ENCODE peak calls at places on chromosome 19, in ten cellular contexts. F is stimulated activated CD8-positive, alpha-beta memory T cell treated with anti-CD3 and anti-CD28 coated beads, Interleukin-4, amount 100 ng/mL, for 1 hour; S is iPS DF 6.9; J is fibroblast of pulmonary artery; K is HFF-Myc; M is kidney epithelial cell; N is amniotic stem cell; Q is pancreas; U is nephron progenitor cell; W is HEK293T. L is an unnamed sample.
A peak's percentile ranks its signal among the peaks of the same experiment; 100 is the strongest.

GRCh38 chr19:43507880-43508279 is 3.3 kb upstream of the PHLDB3 start:
- DNase-seq in Q (no peak), U (no peak), W (no peak), N (no peak), K (no peak), S (no peak), M (no peak), J (no peak), F (no peak), L (no peak)

GRCh38 chr19:30226464-30227070 is 145.6 kb upstream of the ZNF536 start:
- DNase-seq in N (no peak), W (peak; percentile 43), F (no peak), J (no peak), U (peak; percentile 42), K (no peak), M (no peak), S (no peak), Q (no peak), L (no peak)

GRCh38 chr19:5294403-5295160 is 46.0 kb downstream of the PTPRS start:
- DNase-seq in M (no peak), F (no peak), S (no peak), J (no peak), U (no peak), N (no peak), Q (no peak), W (no peak), K (no peak), L (no peak)

GRCh38 chr19:35216026-35216832 is 12.3 kb downstream of the FAM187B start:
- DNase-seq in J (no peak), N (no peak), M (no peak), U (no peak), F (no peak), W (no peak), Q (no peak), K (no peak), S (no peak), L (no peak)

GRCh38 chr19:55391191-55391670 is 5.5 kb downstream of the RPL28 start:
- DNase-seq in S (no peak), J (no peak), U (no peak), W (no peak), K (no peak), N (no peak), F (no peak), M (no peak), Q (no peak), L (no peak)

GRCh38 chr19:51070334-51070886 is 5.5 kb upstream of the KLK13 start:
- DNase-seq in W (no peak), M (no peak), N (no peak), K (no peak), U (no peak), Q (no peak), S (no peak), J (no peak), F (no peak), L (no peak)

GRCh38 chr19:55255618-55256423 is 3.0 kb downstream of the PPP6R1 start:
- DNase-seq in K (no peak), W (no peak), M (no peak), J (peak; percentile 26), S (no peak), F (no peak), Q (no peak), U (peak; percentile 33), N (no peak), L (no peak)

GRCh38 chr19:46715620-46716012 is 1.3 kb downstream of the PRKD2 start:
- DNase-seq in U (no peak), Q (no peak), M (no peak), K (no peak), W (no peak), S (no peak), J (no peak), F (no peak), N (no peak), L (no peak)

GRCh38 chr19:6092329-6093286 is 17.7 kb downstream of the RFX2 start:
- DNase-seq in K (no peak), Q (peak; percentile 68), J (peak; percentile 77), M (peak; percentile 72), W (peak; percentile 70), U (peak; percentile 78), F (no peak), S (no peak), N (peak; percentile 80), L (peak; percentile 87)

GRCh38 chr19:13764821-13765394 is 586 bp downstream of the MRI1 start:
- DNase-seq in N (no peak), K (no peak), Q (peak; percentile 33), J (peak; percentile 16), U (peak; percentile 62), M (no peak), F (no peak), S (no peak), W (no peak), L (no peak)

GRCh38 chr19:6100284-6100915 is 9.9 kb downstream of the RFX2 start:
- DNase-seq in F (no peak), M (no peak), S (no peak), N (no peak), W (no peak), K (no peak), U (peak; percentile 42), J (no peak), Q (no peak), L (no peak)

GRCh38 chr19:17496337-17496997 is 15.0 kb upstream of the PGLS start:
- DNase-seq in N (no peak), K (no peak), W (peak; percentile 88), Q (peak; percentile 40), U (peak; percentile 77), M (no peak), S (no peak), F (peak; percentile 38), J (peak; percentile 74), L (peak; percentile 80)

GRCh38 chr19:48746738-48747575 is at the start of gene IZUMO1:
- DNase-seq in F (no peak), Q (peak; percentile 85), S (no peak), M (peak; percentile 72), K (peak; percentile 73), W (peak; percentile 84), N (peak; percentile 77), U (peak; percentile 88), J (peak; percentile 95), L (peak; percentile 76)

GRCh38 chr19:33685541-33685940 is 63.8 kb downstream of the CHST8 start:
- DNase-seq in J (no peak), F (no peak), M (no peak), S (no peak), K (no peak), N (no peak), U (no peak), Q (no peak), W (no peak), L (no peak)

GRCh38 chr19:30682576-30683536 is 310.7 kb downstream of the ZNF536 start:
- DNase-seq in U (peak; percentile 84), K (peak; percentile 77), F (no peak), Q (peak; percentile 60), J (peak; percentile 70), N (peak; percentile 62), S (peak; percentile 27), W (peak; percentile 78), M (no peak), L (peak; percentile 67)

GRCh38 chr19:38034153-38034835 is 127.3 kb downstream of the SIPA1L3 start:
- DNase-seq in M (no peak), K (no peak), N (no peak), W (no peak), F (no peak), J (peak; percentile 34), Q (no peak), U (no peak), S (no peak), L (no peak)

GRCh38 chr19:4707956-4708650 is 15.5 kb downstream of the DPP9 start:
- DNase-seq in S (no peak), U (no peak), K (no peak), Q (peak; percentile 40), M (no peak), J (peak; percentile 39), F (no peak), W (no peak), N (no peak), L (no peak)

GRCh38 chr19:871446-872265 is 12.2 kb downstream of the CFD start:
- DNase-seq in U (no peak), F (no peak), W (peak; percentile 43), K (no peak), S (no peak), J (no peak), Q (no peak), M (no peak), N (no peak), L (no peak)

GRCh38 chr19:18203408-18203862 is 407 bp downstream of the RAB3A start:
- DNase-seq in K (no peak), M (no peak), W (no peak), F (no peak), S (no peak), Q (peak; percentile 55), U (no peak), N (no peak), J (no peak), L (no peak)

GRCh38 chr19:41551212-41551610 is 24.8 kb upstream of the CEACAM21 start:
- DNase-seq in N (no peak), S (no peak), U (no peak), J (no peak), M (no peak), Q (no peak), F (no peak), K (no peak), W (no peak), L (no peak)

GRCh38 chr19:39553082-39553652 is 13.2 kb upstream of the EID2 start:
- DNase-seq in U (no peak), M (no peak), J (no peak), S (no peak), W (no peak), Q (no peak), N (no peak), F (no peak), K (no peak), L (no peak)

GRCh38 chr19:29715695-29716581 is 877 bp upstream of the C19orf12 start:
- DNase-seq in J (peak; percentile 11), F (no peak), M (no peak), N (no peak), Q (no peak), W (no peak), K (no peak), S (no peak), U (no peak), L (no peak)

GRCh38 chr19:2578911-2579677 is 103.2 kb downstream of the GADD45B start:
- DNase-seq in K (no peak), W (peak; percentile 80), M (no peak), S (no peak), N (peak; percentile 81), U (peak; percentile 89), Q (peak; percentile 83), J (peak; percentile 94), F (peak; percentile 28), L (peak; percentile 88)